ENCODE peak calls at places on chromosomes 13 and 19, in eight cellular contexts. G is heart right ventricle, X is neural progenitor cell, S is A549, A is prostate gland, U is HCT116, V is endodermal cell, C is IMR-90. N is an unnamed sample.

GRCh38 chr19:31270897-31271568 is 78.2 kb downstream of the TSHZ3 start:
- DNase-seq in G (no peak), X (no peak), S (no peak), A (no peak), U (no peak), V (no peak), C (peak; percentile 58), N (no peak)

GRCh38 chr19:3036119-3036794 is 7.2 kb upstream of the TLE2 start:
- DNase-seq in G (peak; percentile 97), X (peak; percentile 99), S (peak; percentile 73), A (peak; percentile 96), U (peak; percentile 82), V (peak; percentile 97), C (peak; percentile 85), N (peak; percentile 88)

GRCh38 chr19:31625575-31625974 is 276.3 kb upstream of the TSHZ3 start:
- DNase-seq in G (no peak), X (no peak), S (no peak), A (no peak), U (no peak), V (no peak), C (no peak), N (no peak)

GRCh38 chr13:20387006-20387405 is 138.7 kb downstream of the CRYL1 start:
- DNase-seq in G (no peak), X (no peak), S (no peak), A (no peak), U (no peak), V (no peak), C (no peak), N (no peak)

GRCh38 chr19:15782211-15782610 is 5.2 kb upstream of the OR10H5 start:
- DNase-seq in G (no peak), X (no peak), S (no peak), A (no peak), U (no peak), V (no peak), C (no peak), N (no peak)

GRCh38 chr19:10858204-10858828 is 10.1 kb downstream of the C19orf38 start:
- DNase-seq in G (no peak), X (peak; percentile 72), S (no peak), A (no peak), U (no peak), V (peak; percentile 69), C (no peak), N (no peak)

GRCh38 chr19:16449330-16449961 is 22.3 kb downstream of the EPS15L1 start:
- DNase-seq in G (no peak), X (no peak), S (no peak), A (no peak), U (no peak), V (no peak), C (peak; percentile 19), N (no peak)

GRCh38 chr19:30447276-30447870 is 75.2 kb downstream of the ZNF536 start:
- DNase-seq in G (no peak), X (no peak), S (no peak), A (no peak), U (no peak), V (no peak), C (no peak), N (no peak)

GRCh38 chr19:54162241-54162805 is 2.8 kb upstream of the LENG1 start:
- DNase-seq in G (peak; percentile 86), X (peak; percentile 83), S (peak; percentile 78), A (peak; percentile 89), U (peak; percentile 65), V (peak; percentile 96), C (peak; percentile 44), N (peak; percentile 47)

GRCh38 chr19:35801828-35802227 is 10.8 kb downstream of the PRODH2 start:
- DNase-seq in G (no peak), X (no peak), S (no peak), A (no peak), U (no peak), V (no peak), C (no peak), N (no peak)

GRCh38 chr19:35811317-35812219 is 1.1 kb downstream of the PRODH2 start:
- DNase-seq in G (no peak), X (no peak), S (no peak), A (no peak), U (no peak), V (no peak), C (no peak), N (no peak)

GRCh38 chr19:35807633-35808032 is 5.0 kb downstream of the PRODH2 start:
- DNase-seq in G (no peak), X (no peak), S (no peak), A (no peak), U (no peak), V (no peak), C (no peak), N (no peak)

GRCh38 chr19:35806597-35806996 is 6.0 kb downstream of the PRODH2 start:
- DNase-seq in G (no peak), X (no peak), S (no peak), A (no peak), U (no peak), V (no peak), C (no peak), N (no peak)

DNA sequence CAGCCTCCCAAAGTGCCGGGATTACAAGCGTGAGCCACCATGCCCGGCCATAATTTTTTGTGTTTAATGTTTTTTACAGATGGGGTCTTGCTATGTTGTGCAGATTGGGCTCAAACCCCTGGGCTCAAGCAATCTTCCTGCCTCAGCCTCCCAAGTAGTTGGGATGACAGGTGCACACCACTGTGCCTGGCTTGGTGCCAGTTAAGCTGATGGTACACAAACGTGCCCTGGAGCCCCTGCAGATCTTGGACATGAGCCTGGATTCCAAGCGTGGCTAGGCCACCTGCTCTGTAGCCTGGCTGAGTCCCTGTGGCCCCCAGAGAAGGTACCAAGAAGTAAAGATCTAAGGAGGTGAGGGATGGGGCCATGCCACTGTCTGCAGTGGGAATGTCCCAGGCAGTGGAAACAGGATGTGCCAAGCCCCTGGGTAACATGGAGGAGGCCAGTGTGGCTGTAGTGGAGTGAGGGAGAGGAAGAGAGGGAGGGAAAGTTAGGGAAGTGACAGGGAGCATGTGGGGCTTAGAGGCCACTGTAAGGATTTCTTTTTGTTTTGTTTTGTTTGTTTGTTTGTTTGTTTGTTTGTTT is 7.0 kb downstream of the PRODH2 start:
- DNase-seq in G (no peak), X (no peak), S (no peak), A (no peak), U (no peak), V (no peak), C (no peak), N (no peak)
- H3K27ac ChIP-seq in G (no peak overlapping the region), X (no peak overlapping the region), S (no peak overlapping the region), A (no peak overlapping the region), U (no peak overlapping the region), V (no peak overlapping the region), C (no peak overlapping the region), N (no peak overlapping the region)

GRCh38 chr19:43555185-43555770 is 20.0 kb downstream of the XRCC1 start:
- DNase-seq in G (peak; percentile 69), X (peak; percentile 82), S (peak; percentile 87), A (peak; percentile 68), U (no peak), V (peak; percentile 97), C (peak; percentile 66), N (peak; percentile 45)
- H3K27ac ChIP-seq in G (no peak overlapping the region), X (no peak overlapping the region), S (no peak overlapping the region), A (no peak overlapping the region), U (no peak overlapping the region), V (no peak overlapping the region), C (no peak overlapping the region), N (no peak overlapping the region)

GRCh38 chr13:30577381-30577780 is 40.3 kb upstream of the USPL1 start:
- DNase-seq in G (no peak), X (no peak), S (no peak), A (no peak), U (peak; percentile 57), V (no peak), C (peak; percentile 95), N (peak; percentile 85)

GRCh38 chr13:30567072-30567471 is 50.6 kb upstream of the USPL1 start:
- DNase-seq in G (no peak), X (no peak), S (no peak), A (no peak), U (no peak), V (no peak), C (no peak), N (no peak)

GRCh38 chr13:30576528-30576927 is 41.2 kb upstream of the USPL1 start:
- DNase-seq in G (peak; percentile 42), X (no peak), S (no peak), A (peak; percentile 14), U (no peak), V (no peak), C (peak; percentile 59), N (no peak)

GRCh38 chr13:30569901-30570576 is 47.7 kb upstream of the USPL1 start:
- DNase-seq in G (peak; percentile 8), X (no peak), S (peak; percentile 13), A (no peak), U (peak; percentile 66), V (peak; percentile 66), C (peak; percentile 99), N (peak; percentile 88)

GRCh38 chr13:30572859-30573275 is 44.9 kb upstream of the USPL1 start:
- DNase-seq in G (peak; percentile 42), X (no peak), S (peak; percentile 18), A (no peak), U (no peak), V (no peak), C (peak; percentile 57), N (no peak)
- H3K27ac ChIP-seq in G (peak overlapping the region; percentile 63), X (no peak overlapping the region), S (peak overlapping the region; percentile 79), A (peak overlapping the region; percentile 52), U (no peak overlapping the region), V (no peak overlapping the region), C (peak overlapping the region; percentile 51), N (peak overlapping the region; percentile 76)

GRCh38 chr13:46165485-46166220 is 16.3 kb downstream of the LCP1 start:
- DNase-seq in G (no peak), X (no peak), S (no peak), A (no peak), U (no peak), V (no peak), C (no peak), N (peak; percentile 66)
- H3K27ac ChIP-seq in G (no peak overlapping the region), X (no peak overlapping the region), S (no peak overlapping the region), A (peak overlapping the region; percentile 78), U (no peak overlapping the region), V (no peak overlapping the region), C (no peak overlapping the region), N (no peak overlapping the region)